ENCODE peak calls at places on chromosomes 11 and 22, in seven cellular contexts. N, F, Z, S, D, L and H are unnamed samples.
A peak's percentile ranks its signal among the peaks of the same experiment; 100 is the strongest.

GRCh38 chr11:15815246-15816209 is 540.8 kb downstream of the SOX6 start:
- DNase-seq in N (no peak), F (no peak), Z (no peak), S (no peak), D (no peak), L (peak; percentile 25), H (no peak)

GRCh38 chr11:118928870-118929495 is 3.3 kb upstream of the BCL9L start:
- DNase-seq in N (peak; percentile 59), F (no peak), Z (peak; percentile 65), S (no peak), D (peak; percentile 84), L (peak; percentile 47), H (no peak)

GRCh38 chr11:7573558-7574296 is 59.9 kb downstream of the PPFIBP2 start:
- DNase-seq in N (no peak), F (no peak), Z (no peak), S (no peak), D (peak; percentile 75), L (no peak), H (no peak)

GRCh38 chr22:47231759-47232158 is 469.3 kb downstream of the TBC1D22A start:
- DNase-seq in N (no peak), F (no peak), Z (no peak), S (no peak), D (no peak), L (no peak), H (no peak)

GRCh38 chr11:132032555-132032954 is 662.1 kb downstream of the NTM start:
- DNase-seq in N (no peak), F (no peak), Z (no peak), S (no peak), D (no peak), L (peak; percentile 51), H (no peak)

GRCh38 chr11:100632970-100633452 is 54.1 kb upstream of the ARHGAP42 start:
- DNase-seq in N (peak; percentile 29), F (no peak), Z (peak; percentile 70), S (no peak), D (peak; percentile 66), L (peak; percentile 18), H (no peak)

GRCh38 chr22:49948958-49949913 is 11.3 kb upstream of the PIM3 start:
- DNase-seq in N (no peak), F (no peak), Z (peak; percentile 94), S (no peak), D (peak; percentile 84), L (no peak), H (no peak)

GRCh38 chr11:1776331-1776851 is 12.7 kb upstream of the CTSD start:
- DNase-seq in N (no peak), F (no peak), Z (no peak), S (no peak), D (no peak), L (no peak), H (no peak)

GRCh38 chr11:64131657-64132387 is 34.1 kb downstream of the MACROD1 start:
- DNase-seq in N (no peak), F (no peak), Z (peak; percentile 67), S (no peak), D (peak; percentile 39), L (no peak), H (no peak)

GRCh38 chr11:112004389-112004788 is 20.8 kb upstream of the DLAT start:
- DNase-seq in N (no peak), F (peak; percentile 64), Z (no peak), S (peak; percentile 53), D (no peak), L (no peak), H (peak; percentile 58)

GRCh38 chr11:83044958-83045712 is 26.6 kb downstream of the RAB30 start:
- DNase-seq in N (no peak), F (no peak), Z (no peak), S (no peak), D (no peak), L (peak; percentile 81), H (peak; percentile 31)

GRCh38 chr22:35842954-35843353 is 125.3 kb downstream of the APOL5 start:
- DNase-seq in N (no peak), F (no peak), Z (no peak), S (peak; percentile 45), D (peak; percentile 32), L (peak; percentile 49), H (peak; percentile 16)

GRCh38 chr11:112024778-112025678 is at the start of gene DLAT:
- DNase-seq in N (peak; percentile 87), F (peak; percentile 81), Z (peak; percentile 93), S (peak; percentile 96), D (peak; percentile 94), L (peak; percentile 81), H (peak; percentile 89)

GRCh38 chr22:48663297-48663696 is 1164.4 kb downstream of the BRD1 start:
- DNase-seq in N (no peak), F (no peak), Z (no peak), S (peak; percentile 72), D (no peak), L (peak; percentile 9), H (no peak)
- TF ChIP-seq CTCF in N (peak; percentile 13), F (peak; percentile 34), Z (peak; percentile 24), S (peak; percentile 61), D (peak; percentile 27), L (peak; percentile 32), H (peak; percentile 26)

GRCh38 chr11:72598901-72599300 is 75.3 kb downstream of the PDE2A start:
- DNase-seq in N (peak; percentile 51), F (no peak), Z (no peak), S (no peak), D (peak; percentile 54), L (peak; percentile 41), H (no peak)
- TF ChIP-seq CTCF in N (peak; percentile 69), F (no peak), Z (peak; percentile 59), S (peak; percentile 55), D (peak; percentile 50), L (peak; percentile 47), H (peak; percentile 18)

DNA sequence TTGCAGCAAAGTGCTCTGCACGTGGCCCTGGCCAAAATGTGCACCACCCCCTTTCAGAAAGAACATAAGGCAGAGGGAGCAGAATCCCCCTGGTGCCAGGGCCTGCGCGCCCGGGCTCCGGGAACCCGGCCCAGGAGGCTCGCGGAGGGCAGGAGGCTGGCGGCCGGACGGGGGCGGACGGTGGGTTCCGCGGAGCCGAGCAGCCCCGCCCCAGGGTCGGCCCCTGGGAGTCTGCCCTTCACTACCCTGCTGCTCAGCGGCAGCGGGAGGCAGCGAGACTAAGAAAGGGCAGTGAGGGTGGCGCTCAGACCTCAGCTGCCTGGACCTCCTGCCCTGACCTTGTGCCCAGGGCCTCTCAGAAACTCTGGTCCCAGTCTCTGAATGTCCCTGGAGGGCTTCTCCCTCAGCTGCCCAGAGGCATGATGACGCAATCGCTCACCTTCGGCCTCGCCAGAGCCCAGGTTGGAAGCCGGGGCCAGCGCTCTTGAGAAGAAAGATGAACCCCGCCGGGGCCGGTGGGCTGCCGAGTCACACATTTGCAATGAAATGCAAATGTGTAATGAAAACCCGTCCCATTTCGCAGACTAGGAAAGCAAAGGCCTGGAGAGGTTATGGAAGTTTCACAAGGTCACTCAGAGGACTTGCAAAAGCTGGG is 1.1 kb upstream of the CLMP start:
- DNase-seq in N (no peak), F (no peak), Z (no peak), S (no peak), D (no peak), L (no peak), H (no peak)
- TF ChIP-seq CTCF in N (no peak), F (no peak), Z (no peak), S (no peak), D (no peak), L (no peak), H (no peak)

GRCh38 chr11:46696212-46696558 is 4.2 kb downstream of the ARHGAP1 start:
- DNase-seq in N (peak; percentile 82), F (no peak), Z (no peak), S (no peak), D (no peak), L (no peak), H (no peak)
- TF ChIP-seq CTCF in N (no peak), F (no peak), Z (no peak), S (no peak), D (no peak), L (no peak), H (no peak)

GRCh38 chr22:38291201-38291777 is 18.5 kb upstream of the TMEM184B start:
- DNase-seq in N (no peak), F (peak; percentile 20), Z (no peak), S (no peak), D (peak; percentile 71), L (no peak), H (no peak)
- TF ChIP-seq CTCF in N (no peak), F (no peak), Z (no peak), S (no peak), D (no peak), L (no peak), H (no peak)

GRCh38 chr11:121419839-121420238 is 32.3 kb upstream of the SORL1 start:
- DNase-seq in N (no peak), F (no peak), Z (no peak), S (peak; percentile 38), D (no peak), L (no peak), H (no peak)

GRCh38 chr11:121418625-121419114 is 33.4 kb upstream of the SORL1 start:
- DNase-seq in N (no peak), F (no peak), Z (peak; percentile 72), S (peak; percentile 96), D (no peak), L (no peak), H (no peak)

GRCh38 chr11:121422675-121423074 is 29.4 kb upstream of the SORL1 start:
- DNase-seq in N (no peak), F (no peak), Z (no peak), S (no peak), D (no peak), L (no peak), H (no peak)

GRCh38 chr11:121420398-121420797 is 31.7 kb upstream of the SORL1 start:
- DNase-seq in N (no peak), F (no peak), Z (no peak), S (no peak), D (no peak), L (no peak), H (no peak)

DNA sequence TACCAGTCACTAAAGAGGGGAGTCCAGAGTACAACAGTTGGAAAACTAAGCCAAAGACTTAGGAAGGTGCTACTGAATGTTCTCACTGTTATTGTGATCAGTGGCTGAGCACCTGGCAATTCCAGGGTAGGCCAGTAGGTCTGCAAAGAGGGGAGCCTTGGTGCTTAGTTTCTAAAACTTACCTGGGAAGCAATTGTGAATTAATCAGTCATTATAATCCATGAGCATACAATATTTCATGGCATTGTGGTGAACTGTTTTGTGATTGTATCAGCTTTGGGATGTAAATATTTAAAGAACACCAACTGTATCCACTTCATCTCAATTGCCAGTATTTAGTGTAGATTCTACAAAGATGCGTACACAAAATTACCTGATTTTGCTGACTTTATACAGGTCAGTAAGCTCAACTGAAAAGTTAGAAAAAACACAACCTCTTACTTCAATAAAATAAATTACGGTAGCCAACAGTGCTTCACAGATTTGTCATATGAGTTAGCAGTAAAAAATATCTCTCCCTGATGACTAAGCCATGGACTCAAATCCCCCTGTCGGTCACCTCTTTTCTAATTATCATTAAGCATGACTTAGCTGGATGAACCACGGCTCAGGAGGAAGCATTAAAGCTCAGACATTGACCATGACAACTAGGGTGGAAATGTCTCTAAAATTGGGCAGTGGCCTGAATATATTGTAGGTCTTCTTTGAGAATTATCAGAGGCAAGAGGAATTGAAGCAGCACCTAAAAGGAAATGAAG is 30.8 kb upstream of the SORL1 start:
- DNase-seq in N (no peak), F (no peak), Z (no peak), S (peak; percentile 74), D (no peak), L (no peak), H (no peak)
- TF ChIP-seq CTCF in N (no peak), F (no peak), Z (no peak), S (no peak), D (no peak), L (no peak), H (no peak)

GRCh38 chr11:76062733-76063132 is 143.6 kb downstream of the WNT11 start:
- DNase-seq in N (no peak), F (no peak), Z (no peak), S (no peak), D (no peak), L (no peak), H (peak; percentile 83)
- TF ChIP-seq CTCF in N (no peak), F (no peak), Z (no peak), S (no peak), D (no peak), L (no peak), H (no peak)